ENCODE peak calls at places on chromosome 10, in five cellular contexts. U is body of pancreas, A is Peyer's patch, D is heart right ventricle, E is tibial nerve. J is an unnamed sample.

GRCh38 chr10:116055919-116056252 is 217.1 kb downstream of the GFRA1 start:
- DNase-seq in U (no peak), A (no peak), D (no peak), E (no peak), J (no peak)

GRCh38 chr10:110497438-110498086 is at the start of gene DUSP5:
- DNase-seq in U (peak), A (peak), D (peak), E (peak), J (peak)

GRCh38 chr10:73785721-73786511 is 510 bp downstream of the ZSWIM8 start:
- DNase-seq in U (peak), A (peak), D (peak), E (no peak), J (no peak)

GRCh38 chr10:86753056-86753455 is 3.4 kb upstream of the BMPR1A start:
- DNase-seq in U (no peak), A (no peak), D (no peak), E (no peak), J (no peak)

GRCh38 chr10:6864142-6864541 is 284.1 kb upstream of the PRKCQ start:
- DNase-seq in U (no peak), A (no peak), D (no peak), E (no peak), J (no peak)

GRCh38 chr10:97520978-97521761 is 22.4 kb downstream of the UBTD1 start:
- DNase-seq in U (no peak), A (no peak), D (no peak), E (no peak), J (no peak)

GRCh38 chr10:21972584-21972983 is 30.9 kb downstream of the DNAJC1 start:
- DNase-seq in U (no peak), A (no peak), D (no peak), E (no peak), J (no peak)

GRCh38 chr10:19683965-19684364 is 132.3 kb upstream of the PLXDC2 start:
- DNase-seq in U (no peak), A (no peak), D (no peak), E (no peak), J (no peak)

GRCh38 chr10:29926649-29927048 is 132.7 kb downstream of the JCAD start:
- DNase-seq in U (no peak), A (no peak), D (no peak), E (no peak), J (no peak)

GRCh38 chr10:52653510-52653909 is 119.1 kb downstream of the MBL2 start:
- DNase-seq in U (no peak), A (no peak), D (peak), E (no peak), J (no peak)

GRCh38 chr10:103692421-103693069 is 162.8 kb downstream of the SH3PXD2A start:
- DNase-seq in U (no peak), A (no peak), D (no peak), E (no peak), J (no peak)

GRCh38 chr10:28378986-28379585 is 76.2 kb upstream of the MPP7 start:
- DNase-seq in U (no peak), A (no peak), D (no peak), E (no peak), J (no peak)

GRCh38 chr10:24590697-24591457 is 132.8 kb downstream of the ARHGAP21 start:
- DNase-seq in U (no peak), A (no peak), D (no peak), E (no peak), J (no peak)

GRCh38 chr10:35640951-35641429 is 1.1 kb downstream of the FZD8 start:
- DNase-seq in U (peak), A (peak), D (peak), E (no peak), J (peak)

GRCh38 chr10:79084012-79084971 is 15.5 kb downstream of the ZMIZ1 start:
- DNase-seq in U (peak), A (peak), D (peak), E (peak), J (no peak)

GRCh38 chr10:124996127-124996853 is 54.4 kb downstream of the ZRANB1 start:
- DNase-seq in U (no peak), A (no peak), D (no peak), E (no peak), J (peak)

GRCh38 chr10:43068781-43069515 is 7.9 kb upstream of the RET start:
- DNase-seq in U (no peak), A (no peak), D (no peak), E (no peak), J (no peak)

GRCh38 chr10:51369903-51370302 is 295.6 kb downstream of the PRKG1 start:
- DNase-seq in U (no peak), A (no peak), D (no peak), E (no peak), J (no peak)

GRCh38 chr10:59099536-59099935 is 76.9 kb upstream of the PHYHIPL start:
- DNase-seq in U (no peak), A (no peak), D (no peak), E (no peak), J (no peak)

GRCh38 chr10:93208717-93209464 is 135.2 kb downstream of the CYP26A1 start:
- DNase-seq in U (no peak), A (no peak), D (no peak), E (no peak), J (no peak)

GRCh38 chr10:63375458-63375857 is 90.3 kb downstream of the JMJD1C start:
- DNase-seq in U (no peak), A (no peak), D (no peak), E (no peak), J (no peak)

GRCh38 chr10:79333513-79333912 is 13.8 kb upstream of the PPIF start:
- DNase-seq in U (no peak), A (no peak), D (no peak), E (no peak), J (no peak)

DNA sequence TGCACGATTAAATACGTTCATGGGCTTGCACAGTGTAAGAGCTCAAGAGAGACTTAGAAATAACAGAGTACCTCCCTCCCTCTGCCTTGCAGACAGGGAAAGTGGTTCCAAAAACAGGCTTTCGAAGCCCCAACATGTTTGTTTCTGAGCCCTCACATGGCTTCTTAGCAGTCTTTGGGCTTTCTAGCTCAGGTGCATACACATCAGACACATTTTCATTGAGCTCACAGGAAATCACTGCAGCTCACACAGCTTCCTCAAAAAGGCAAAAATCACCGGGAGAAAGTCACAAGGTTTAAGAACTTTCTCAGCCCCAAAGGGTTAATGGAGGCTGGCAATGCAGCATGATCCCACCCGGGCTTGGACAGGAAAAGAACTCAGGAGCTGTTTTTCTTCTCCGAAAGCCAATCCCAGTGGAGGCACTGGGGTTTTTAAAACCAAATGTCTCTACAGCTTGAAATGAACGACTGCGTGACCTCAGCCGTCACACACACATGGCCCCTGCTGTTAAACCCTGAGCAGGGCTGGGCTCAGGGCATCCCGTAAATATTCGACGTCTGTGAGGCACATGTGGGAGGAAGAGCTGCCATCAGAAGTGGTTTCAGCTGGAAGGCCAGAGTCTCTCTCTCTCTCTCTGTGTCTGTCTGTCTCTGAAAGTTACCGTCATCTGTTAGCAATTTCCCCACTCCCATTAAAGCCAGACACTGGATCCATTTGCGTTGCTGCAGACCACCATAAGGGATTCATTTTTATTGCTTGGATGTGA is 69.7 kb downstream of the CALML3 start:
- DNase-seq in U (no peak), A (no peak), D (no peak), E (no peak), J (no peak)
- H3K4me3 ChIP-seq in U (no peak), A (no peak), D (no peak), E (no peak), J (no peak)

DNA sequence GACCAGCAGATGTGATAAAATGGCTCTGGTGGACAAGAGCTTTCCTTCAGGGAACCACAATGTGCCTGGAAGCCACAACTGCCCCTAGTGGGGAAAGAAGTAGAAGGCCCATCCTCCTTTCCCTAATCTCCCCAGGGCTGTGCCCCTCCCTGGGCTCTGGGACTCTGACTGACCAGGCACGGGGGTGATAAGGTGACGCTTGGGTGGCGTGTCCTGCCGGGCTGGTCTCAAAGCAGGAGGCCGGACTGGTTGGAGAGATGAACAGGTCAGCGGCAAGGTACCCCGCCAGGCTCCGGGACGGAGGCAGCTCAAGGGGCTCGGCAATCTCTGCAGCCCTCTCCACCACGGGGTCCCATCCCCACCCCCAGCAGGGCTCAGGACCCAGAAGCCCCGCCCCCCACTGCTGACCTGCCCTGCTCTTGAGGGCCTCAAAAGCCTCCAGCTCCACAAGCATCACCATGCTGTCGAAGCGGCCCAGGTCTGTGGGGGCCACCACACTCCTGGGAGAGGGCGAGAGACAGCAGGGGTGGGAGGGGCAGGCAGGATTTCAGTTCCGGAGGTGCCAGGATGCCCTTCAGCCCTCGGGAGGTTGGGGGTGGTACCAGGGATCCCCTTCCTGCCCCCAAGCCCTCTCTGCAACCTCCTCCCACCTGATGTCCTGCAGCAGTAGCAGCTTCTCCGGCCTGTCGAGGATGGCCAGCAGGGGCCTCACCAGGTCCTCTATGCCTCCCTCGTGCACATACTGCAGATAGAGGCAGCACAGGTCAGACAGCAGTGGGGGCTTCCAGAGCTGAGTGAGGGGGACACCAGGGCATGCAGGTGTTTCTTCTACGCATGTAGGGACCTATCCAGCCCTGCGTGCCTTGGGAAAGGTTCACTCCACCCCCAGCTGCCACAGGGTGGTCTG is 12.2 kb downstream of the LZTS2 start:
- DNase-seq in U (no peak), A (no peak), D (no peak), E (no peak), J (no peak)
- TF ChIP-seq CTCF in U (no peak), A (no peak), D (peak), E (no peak), J (no peak)

GRCh38 chr10:54614062-54614461 is 187.0 kb downstream of the PCDH15 start:
- DNase-seq in U (no peak), A (no peak), D (no peak), E (no peak), J (no peak)
- H3K27ac ChIP-seq in U (no peak), A (no peak), D (no peak), E (no peak), J (no peak)

GRCh38 chr10:102644066-102644645 is at the start of gene TRIM8:
- DNase-seq in U (peak), A (peak), D (no peak), E (no peak), J (no peak)
- H3K4me3 ChIP-seq in U (peak), A (peak), D (peak), E (peak), J (peak)